ENCODE peak calls at places on chromosomes 13 and 19, in five cellular contexts. H, Z, G, D and W are unnamed samples.

GRCh38 chr19:30453768-30454167 is 81.6 kb downstream of the ZNF536 start:
- DNase-seq in H (no peak), Z (no peak), G (no peak), D (no peak), W (no peak)

GRCh38 chr19:5828661-5829566 is 10.6 kb downstream of the FUT6 start:
- DNase-seq in H (peak), Z (no peak), G (no peak), D (peak), W (peak)

GRCh38 chr19:35449347-35450043 is 1.4 kb downstream of the FFAR2 start:
- DNase-seq in H (no peak), Z (no peak), G (no peak), D (no peak), W (no peak)

GRCh38 chr19:56837492-56837891 is 3.0 kb downstream of the PEG3 start:
- DNase-seq in H (no peak), Z (no peak), G (no peak), D (no peak), W (no peak)

GRCh38 chr19:55000761-55001160 is 34.6 kb downstream of the NLRP2 start:
- DNase-seq in H (no peak), Z (no peak), G (no peak), D (no peak), W (no peak)

GRCh38 chr13:100235311-100235901 is 146.5 kb downstream of the PCCA start:
- DNase-seq in H (peak), Z (no peak), G (no peak), D (peak), W (peak)

GRCh38 chr19:58380736-58381459 is at the start of gene ZNF837:
- DNase-seq in H (peak), Z (peak), G (peak), D (peak), W (peak)

GRCh38 chr19:33795370-33796163 is 1.1 kb upstream of the KCTD15 start:
- DNase-seq in H (peak), Z (peak), G (no peak), D (peak), W (peak)

GRCh38 chr13:36819811-36820140 is 754 bp downstream of the RFXAP start:
- DNase-seq in H (peak), Z (peak), G (no peak), D (peak), W (peak)